ENCODE peak calls at places on chromosomes 4 and X, in six cellular contexts. Q is HepG2, B is upper lobe of left lung, N is K562, V is HCT116, U is GM12878. S is an unnamed sample.

GRCh38 chr4:10180927-10181744 is 64.5 kb upstream of the WDR1 start:
- ATAC-seq in B (peak; percentile 45), V (no peak), U (peak; percentile 50), N (peak; percentile 83), Q (no peak), S (no peak)

GRCh38 chr4:37951465-37952352 is 8.5 kb upstream of the PTTG2 start:
- ATAC-seq in Q (peak; percentile 89), B (peak; percentile 62), V (no peak), U (no peak), N (no peak), S (no peak)

GRCh38 chrX:25013593-25014365 is 2.0 kb downstream of the ARX start:
- ATAC-seq in B (no peak), Q (no peak), N (peak; percentile 78), V (peak; percentile 57), U (peak; percentile 55), S (no peak)

GRCh38 chr4:153276966-153277365 is 67.5 kb upstream of the MND1 start:
- ATAC-seq in U (peak; percentile 23), V (no peak), Q (no peak), N (no peak), B (no peak), S (no peak)

GRCh38 chr4:168019921-168020320 is 72.4 kb upstream of the ANXA10 start:
- ATAC-seq in B (no peak), Q (no peak), U (no peak), N (no peak), V (no peak), S (no peak)

GRCh38 chr4:44984083-44984482 is 257.7 kb upstream of the GNPDA2 start:
- ATAC-seq in V (no peak), B (no peak), N (no peak), U (no peak), Q (no peak), S (no peak)

GRCh38 chrX:115232933-115233496 is 881 bp downstream of the LRCH2 start:
- ATAC-seq in U (no peak), B (no peak), V (no peak), Q (no peak), N (no peak), S (no peak)

GRCh38 chr4:180057891-180058643 is 2185.1 kb upstream of the TENM3 start:
- ATAC-seq in N (no peak), B (peak; percentile 26), Q (peak; percentile 74), V (no peak), U (peak; percentile 77), S (peak; percentile 24)

GRCh38 chr4:64271601-64272081 is 137.6 kb downstream of the TECRL start:
- ATAC-seq in U (peak; percentile 80), B (no peak), Q (peak; percentile 97), N (no peak), V (no peak), S (no peak)

GRCh38 chr4:17968721-17969120 is 52.8 kb downstream of the LCORL start:
- ATAC-seq in N (no peak), U (no peak), V (no peak), B (no peak), Q (no peak), S (no peak)

GRCh38 chr4:123676550-123677229 is 280.1 kb downstream of the SPRY1 start:
- ATAC-seq in U (no peak), Q (no peak), B (no peak), N (no peak), V (no peak), S (no peak)

GRCh38 chrX:40145001-40145631 is 47.4 kb upstream of the BCOR start:
- ATAC-seq in N (no peak), V (peak; percentile 26), U (no peak), B (peak; percentile 25), Q (no peak), S (no peak)

GRCh38 chr4:101123231-101123630 is 224.1 kb downstream of the PPP3CA start:
- ATAC-seq in N (no peak), V (peak; percentile 74), B (no peak), U (no peak), Q (no peak), S (no peak)

GRCh38 chr4:142696334-142697122 is 149.6 kb downstream of the INPP4B start:
- ATAC-seq in Q (no peak), N (no peak), B (no peak), U (peak; percentile 31), V (no peak), S (no peak)

GRCh38 chrX:5236096-5236495 is 992.6 kb downstream of the NLGN4X start:
- ATAC-seq in Q (no peak), V (no peak), N (no peak), B (no peak), U (no peak), S (no peak)

DNA sequence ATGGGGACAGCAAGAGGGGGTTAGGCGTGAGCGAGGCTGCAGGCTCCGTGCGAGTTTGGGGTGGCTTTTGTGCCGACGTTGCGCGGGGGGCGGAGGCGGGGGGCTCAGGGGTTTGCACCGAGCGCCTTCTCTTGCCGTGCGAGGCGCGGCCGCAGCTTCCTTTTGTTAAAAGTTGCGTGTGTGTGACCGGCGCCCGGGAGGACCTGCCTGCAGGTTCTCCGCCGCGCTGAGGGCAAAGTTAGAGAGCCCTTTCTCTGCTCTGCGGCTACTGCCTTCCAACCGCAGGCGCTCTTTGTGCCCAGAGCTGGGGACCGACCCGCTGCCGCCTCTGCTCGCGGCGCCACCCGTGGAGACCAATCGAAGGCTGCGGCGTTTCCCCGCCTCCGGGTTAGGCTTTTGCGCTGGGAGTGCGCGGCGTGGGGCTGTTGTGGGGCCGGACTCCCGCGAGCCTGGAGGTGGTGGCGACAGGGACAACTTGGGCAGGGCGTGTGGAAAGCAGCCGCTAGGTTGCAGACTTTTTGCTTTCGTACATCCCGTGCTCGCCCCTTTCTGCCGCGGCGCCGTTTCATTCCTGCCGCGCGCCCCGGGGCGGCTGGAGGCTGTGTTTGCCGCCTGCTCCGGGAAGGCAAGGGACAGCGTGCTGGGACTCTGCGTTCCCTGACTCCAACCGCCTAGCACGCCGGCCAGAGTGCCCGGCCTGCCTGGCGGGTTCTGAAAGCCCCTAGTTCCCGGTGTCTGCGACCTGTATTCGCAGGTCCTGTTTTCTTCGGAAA is 750 bp downstream of the KIT start:
- ATAC-seq in U (peak; percentile 30), V (peak; percentile 84), B (peak; percentile 74), Q (peak; percentile 93), N (peak; percentile 93), S (peak; percentile 67)
- TF ChIP-seq POLR2A in U (no peak), V (no peak), B (no peak), Q (no peak), N (no peak), S (peak; percentile 17)

GRCh38 chr4:158810487-158811215 is 41.8 kb downstream of the FNIP2 start:
- ATAC-seq in B (peak; percentile 88), V (peak; percentile 77), Q (no peak), N (peak; percentile 35), U (peak; percentile 50), S (peak; percentile 93)
- TF ChIP-seq POLR2AphosphoS5 in B (no peak), V (no peak), Q (no peak), N (no peak), U (no peak), S (peak; percentile 83)

GRCh38 chr4:73410916-73411730 is 7.0 kb downstream of the ALB start:
- ATAC-seq in Q (peak; percentile 26), V (no peak), B (no peak), N (no peak), U (no peak), S (no peak)

GRCh38 chr4:73409012-73409862 is 5.2 kb downstream of the ALB start:
- ATAC-seq in V (no peak), N (no peak), B (no peak), U (no peak), Q (no peak), S (no peak)

GRCh38 chr4:73413294-73413755 is 9.2 kb downstream of the ALB start:
- ATAC-seq in B (no peak), V (no peak), N (no peak), Q (no peak), U (no peak), S (no peak)

GRCh38 chr4:73409978-73410588 is 6.0 kb downstream of the ALB start:
- ATAC-seq in V (no peak), Q (no peak), U (no peak), N (no peak), B (no peak), S (no peak)

GRCh38 chr4:73411731-73412414 is 7.8 kb downstream of the ALB start:
- ATAC-seq in V (no peak), Q (peak; percentile 28), B (no peak), N (no peak), U (no peak), S (no peak)
- TF ChIP-seq POLR2A in V (no peak), Q (peak; percentile 74), B (no peak), N (no peak), U (no peak), S (no peak)

GRCh38 chr4:88868510-88868909 is 170.9 kb upstream of the NAP1L5 start:
- ATAC-seq in V (no peak), Q (no peak), U (no peak), B (no peak), N (no peak), S (no peak)
- TF ChIP-seq POLR2AphosphoS5 in V (no peak), Q (no peak), U (no peak), B (no peak), N (no peak), S (no peak)

DNA sequence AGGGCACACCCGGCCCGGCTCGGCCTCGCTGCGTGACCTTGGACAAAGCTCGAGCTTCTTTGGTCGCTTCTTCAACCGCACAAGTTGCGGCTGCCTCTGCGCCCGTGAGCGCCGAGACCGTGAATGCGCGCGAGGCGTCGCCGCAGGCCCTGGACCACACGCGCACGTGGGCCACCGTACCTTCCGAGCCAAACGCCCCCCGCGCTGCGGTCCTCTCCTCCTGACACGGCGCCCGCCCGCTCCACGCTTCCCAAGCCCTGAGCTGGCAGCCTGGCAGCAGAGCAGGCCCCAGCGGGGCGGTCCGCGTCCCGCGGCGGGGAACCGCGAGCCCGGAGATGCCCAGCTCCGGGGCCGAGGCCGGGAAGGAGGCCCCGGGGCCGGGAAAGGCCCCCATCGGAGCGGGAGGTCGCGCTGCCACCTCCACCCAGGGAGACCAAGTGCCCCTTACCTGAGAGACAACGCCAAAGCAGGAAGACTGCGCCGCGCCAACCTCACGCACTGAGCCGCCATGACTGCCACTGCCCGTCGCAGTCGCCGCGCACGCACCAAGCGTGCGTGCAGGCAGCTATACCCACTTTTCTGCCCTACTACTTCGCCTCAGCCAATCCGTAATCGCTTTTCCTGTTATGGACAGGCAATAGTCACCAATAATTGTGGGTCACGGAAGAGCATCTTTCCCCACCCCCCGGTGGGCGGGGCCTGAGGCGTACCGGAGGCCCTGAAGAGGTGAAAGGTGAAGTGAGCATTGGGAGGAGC is at the start of gene GRPEL1:
- ATAC-seq in Q (peak; percentile 94), B (peak; percentile 98), U (peak; percentile 95), N (peak; percentile 90), V (peak; percentile 88), S (peak; percentile 96)
- TF ChIP-seq POLR2A in Q (no peak), B (peak; percentile 94), U (peak; percentile 99), N (peak; percentile 94), V (peak; percentile 96), S (peak; percentile 94)

DNA sequence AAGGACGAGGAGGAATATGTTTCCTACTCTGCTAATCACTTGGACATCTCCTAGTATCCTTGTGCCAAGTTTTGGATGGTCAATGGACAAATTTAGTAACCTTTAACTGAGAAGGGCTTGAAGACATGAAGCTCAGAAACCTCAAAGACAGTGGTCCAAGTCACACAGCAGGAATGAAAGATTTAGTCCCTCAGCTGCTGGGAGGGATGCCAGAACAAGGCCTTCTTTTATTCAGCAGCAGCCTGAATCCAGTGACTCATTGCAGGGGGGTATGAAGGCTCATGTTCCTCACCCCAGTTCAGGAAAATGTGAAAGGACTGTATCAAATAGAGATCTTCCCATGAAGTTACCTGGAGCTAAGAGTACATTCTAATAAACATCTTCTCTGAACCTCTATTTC is 214.9 kb upstream of the UGT8 start:
- ATAC-seq in B (no peak), U (no peak), Q (no peak), V (peak; percentile 66), N (no peak), S (no peak)
- TF ChIP-seq POLR2AphosphoS5 in B (no peak), U (no peak), Q (no peak), V (no peak), N (no peak), S (no peak)